ENCODE peak calls at places on chromosomes 4 and X, in four cellular contexts. Q, X, T and G are unnamed samples.

GRCh38 chr4:3480528-3481112 is 17.5 kb downstream of the DOK7 start:
- DNase-seq in T (peak; percentile 83), Q (peak; percentile 35), X (peak; percentile 92), G (no peak)

GRCh38 chrX:107736781-107737531 is 38.6 kb downstream of the TSC22D3 start:
- DNase-seq in X (peak; percentile 88), Q (no peak), T (no peak), G (no peak)

GRCh38 chrX:20567108-20567507 is 300.4 kb upstream of the RPS6KA3 start:
- DNase-seq in Q (no peak), X (no peak), T (no peak), G (no peak)

GRCh38 chr4:6282247-6282646 is 12.6 kb downstream of the WFS1 start:
- DNase-seq in T (no peak), Q (no peak), X (no peak), G (no peak)

GRCh38 chrX:63128509-63128908 is 222.6 kb downstream of the SPIN4 start:
- DNase-seq in X (no peak), T (no peak), Q (peak; percentile 0), G (no peak)

GRCh38 chrX:148492057-148492456 is 8.4 kb upstream of the AFF2 start:
- DNase-seq in X (no peak), T (no peak), Q (no peak), G (no peak)

GRCh38 chr4:10589808-10590207 is 94.8 kb downstream of the CLNK start:
- DNase-seq in Q (no peak), X (no peak), T (no peak), G (no peak)

GRCh38 chr4:7750508-7750907 is 189.2 kb downstream of the AFAP1 start:
- DNase-seq in T (no peak), X (no peak), Q (no peak), G (no peak)

GRCh38 chr4:158722291-158722916 is 792 bp downstream of the PPID start:
- DNase-seq in T (no peak), X (peak; percentile 26), Q (no peak), G (peak; percentile 23)

GRCh38 chrX:114798902-114799301 is 215.0 kb downstream of the HTR2C start:
- DNase-seq in Q (no peak), X (no peak), T (no peak), G (peak; percentile 13)

GRCh38 chr4:3404546-3404945 is 37.2 kb upstream of the HGFAC start:
- DNase-seq in X (no peak), Q (no peak), T (no peak), G (no peak)

GRCh38 chrX:124455966-124456365 is 109.6 kb downstream of the SH2D1A start:
- DNase-seq in T (no peak), Q (no peak), X (no peak), G (no peak)

GRCh38 chr4:184653650-184654049 is 4.1 kb downstream of the PRIMPOL start:
- DNase-seq in X (no peak), T (no peak), Q (peak; percentile 12), G (peak; percentile 45)

GRCh38 chrX:93422693-93423092 is 250.7 kb downstream of the NAP1L3 start:
- DNase-seq in Q (peak; percentile 1), X (peak; percentile 54), T (no peak), G (no peak)

GRCh38 chr4:4461850-4462249 is 74.9 kb downstream of the NSG1 start:
- DNase-seq in X (no peak), Q (no peak), T (no peak), G (no peak)